ENCODE peak calls at places on chromosome 22, in five cellular contexts. C is K562, F is HCT116, X is H1, Q is SK-N-SH. W is an unnamed sample.

GRCh38 chr22:42693055-42693762 is 27.5 kb downstream of the A4GALT start:
- DNase-seq in X (no peak), F (no peak), Q (no peak), C (no peak), W (no peak)

GRCh38 chr22:43293661-43294392 is 49.3 kb downstream of the SCUBE1 start:
- DNase-seq in F (no peak), X (no peak), C (peak; percentile 77), Q (no peak), W (no peak)

GRCh38 chr22:26894766-26895485 is 237.5 kb downstream of the MIAT start:
- DNase-seq in F (peak; percentile 4), Q (no peak), C (no peak), X (no peak), W (no peak)

GRCh38 chr22:46604306-46604690 is 15.9 kb upstream of the GRAMD4 start:
- DNase-seq in X (no peak), C (peak; percentile 83), Q (no peak), F (no peak), W (no peak)

GRCh38 chr22:50608996-50609395 is 8.4 kb downstream of the MAPK8IP2 start:
- DNase-seq in C (no peak), Q (no peak), F (no peak), X (no peak), W (no peak)

GRCh38 chr22:44871782-44872181 is 119.4 kb downstream of the ARHGAP8 start:
- DNase-seq in Q (no peak), C (no peak), F (no peak), X (no peak), W (no peak)

GRCh38 chr22:37818397-37819099 is 4.6 kb upstream of the GALR3 start:
- DNase-seq in Q (no peak), X (no peak), F (no peak), C (no peak), W (no peak)

GRCh38 chr22:30763815-30764686 is 69.4 kb downstream of the OSBP2 start:
- DNase-seq in Q (peak; percentile 72), C (peak; percentile 57), F (peak; percentile 59), X (peak; percentile 21), W (peak; percentile 72)

GRCh38 chr22:32904044-32904443 is 102.5 kb downstream of the TIMP3 start:
- DNase-seq in F (peak; percentile 51), C (peak; percentile 77), Q (peak; percentile 60), X (no peak), W (peak; percentile 15)

GRCh38 chr22:18000441-18001039 is 23.8 kb downstream of the MICAL3 start:
- DNase-seq in Q (peak; percentile 74), F (no peak), X (no peak), C (no peak), W (no peak)

GRCh38 chr22:42868751-42869251 is 11.7 kb upstream of the ARFGAP3 start:
- DNase-seq in F (no peak), C (no peak), Q (no peak), X (no peak), W (no peak)

GRCh38 chr22:38935616-38936015 is 21.8 kb upstream of the APOBEC3A start:
- DNase-seq in C (no peak), Q (no peak), F (no peak), X (no peak), W (no peak)

GRCh38 chr22:30252411-30253204 is 6.0 kb upstream of the LIF start:
- DNase-seq in F (peak; percentile 85), C (no peak), X (no peak), Q (no peak), W (no peak)

GRCh38 chr22:43013355-43014061 is 1.4 kb downstream of the PACSIN2 start:
- DNase-seq in X (no peak), C (no peak), Q (no peak), F (no peak), W (no peak)

GRCh38 chr22:38754247-38755154 is 1.3 kb downstream of the SUN2 start:
- DNase-seq in F (no peak), X (no peak), Q (no peak), C (no peak), W (no peak)

GRCh38 chr22:44878483-44879300 is 126.3 kb downstream of the ARHGAP8 start:
- DNase-seq in Q (no peak), X (no peak), F (no peak), C (no peak), W (no peak)

GRCh38 chr22:29798318-29798717 is 31.1 kb downstream of the UQCR10 start:
- DNase-seq in F (no peak), Q (no peak), C (no peak), X (no peak), W (no peak)

GRCh38 chr22:37564111-37564711 is 3.9 kb downstream of the CDC42EP1 start:
- DNase-seq in X (no peak), F (no peak), C (no peak), Q (no peak), W (no peak)

GRCh38 chr22:31544481-31545480 is 48.4 kb downstream of the SFI1 start:
- DNase-seq in F (no peak), Q (no peak), X (no peak), C (no peak), W (no peak)

GRCh38 chr22:50699754-50700386 is 27.2 kb downstream of the SHANK3 start:
- DNase-seq in X (peak; percentile 33), C (peak; percentile 34), F (no peak), Q (no peak), W (no peak)

GRCh38 chr22:33896801-33897620 is 23.3 kb downstream of the LARGE1 start:
- DNase-seq in Q (peak; percentile 32), C (no peak), F (no peak), X (peak; percentile 56), W (peak; percentile 77)

GRCh38 chr22:29768052-29768680 is 997 bp downstream of the UQCR10 start:
- DNase-seq in X (no peak), C (no peak), F (no peak), Q (no peak), W (no peak)

GRCh38 chr22:35542972-35543516 is 2.4 kb downstream of the RASD2 start:
- DNase-seq in F (no peak), C (no peak), X (no peak), Q (no peak), W (no peak)

GRCh38 chr22:37284807-37285355 is 2.6 kb downstream of the CYTH4 start:
- DNase-seq in X (no peak), Q (no peak), F (no peak), C (no peak), W (no peak)

GRCh38 chr22:42842658-42843370 is 14.3 kb downstream of the ARFGAP3 start:
- DNase-seq in X (no peak), C (no peak), F (no peak), Q (no peak), W (no peak)

GRCh38 chr22:43126506-43127165 is 16.1 kb downstream of the BIK start:
- DNase-seq in Q (peak; percentile 25), C (peak; percentile 64), F (peak; percentile 82), X (no peak), W (no peak)

DNA sequence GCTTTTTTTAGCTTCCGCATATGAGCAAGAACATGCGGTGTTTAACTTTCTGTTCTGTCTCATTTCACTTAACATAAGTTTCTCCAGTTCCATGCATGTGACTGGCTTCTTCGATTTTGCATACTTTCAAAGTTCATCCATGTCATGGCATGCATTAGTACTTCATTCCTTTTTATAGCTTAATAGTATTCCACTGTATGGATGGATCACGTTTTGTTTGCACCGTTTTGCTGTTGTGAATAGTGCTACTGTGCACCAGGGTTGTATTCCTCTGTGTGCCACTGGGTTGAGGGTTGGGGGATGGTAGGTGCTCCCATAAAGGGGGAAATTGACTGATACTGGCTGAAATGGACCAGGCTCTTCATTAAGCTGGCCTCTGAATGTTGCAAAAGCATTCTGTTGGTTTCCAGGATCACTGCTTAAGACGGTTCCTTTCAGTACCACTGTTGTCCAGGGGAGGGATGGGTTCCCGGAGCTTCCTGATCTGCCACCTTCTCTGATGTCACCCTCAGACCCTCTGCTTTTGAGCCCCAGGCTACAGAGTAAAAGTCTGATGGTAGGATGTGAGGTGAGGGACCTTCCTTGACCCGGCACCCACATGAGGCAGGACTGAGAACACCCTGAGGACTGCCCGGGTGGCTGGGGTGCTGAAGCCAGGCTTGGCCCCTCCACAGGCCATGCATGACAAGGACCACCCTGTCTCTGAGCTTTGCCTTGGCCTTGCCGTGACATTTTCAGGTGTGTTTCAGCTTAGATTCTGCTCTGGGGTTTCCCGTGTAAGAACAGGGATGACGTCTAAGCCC is 24.4 kb downstream of the DGCR6L start:
- DNase-seq in F (no peak), X (no peak), C (peak; percentile 56), Q (no peak), W (no peak)
- H3K27me3 ChIP-seq in F (no peaks in the 10 kb centered on the region), X (peaks cover 5% of the 10 kb centered on the region), C (peaks cover 72% of the 10 kb centered on the region), Q (peaks cover 4% of the 10 kb centered on the region), W (peaks cover 30% of the 10 kb centered on the region)

GRCh38 chr22:48253573-48253972 is 1491.1 kb downstream of the TBC1D22A start:
- DNase-seq in Q (no peak), X (no peak), F (no peak), C (no peak), W (no peak)

GRCh38 chr22:48256776-48257689 is 1494.6 kb downstream of the TBC1D22A start:
- DNase-seq in F (no peak), X (no peak), C (no peak), Q (no peak), W (no peak)

GRCh38 chr22:48253136-48253535 is 1490.7 kb downstream of the TBC1D22A start:
- DNase-seq in Q (no peak), F (no peak), C (no peak), X (no peak), W (no peak)

GRCh38 chr22:48256041-48256739 is 1493.7 kb downstream of the TBC1D22A start:
- DNase-seq in C (no peak), F (no peak), Q (no peak), X (no peak), W (no peak)

GRCh38 chr22:48254311-48254873 is 1491.9 kb downstream of the TBC1D22A start:
- DNase-seq in F (no peak), Q (no peak), C (no peak), X (no peak), W (no peak)
- TF ChIP-seq YY1 in F (no peak), Q (no peak), C (no peak), X (no peak), W (no peak)

GRCh38 chr22:49400136-49400865 is 427.4 kb downstream of the BRD1 start:
- DNase-seq in X (no peak), F (no peak), C (no peak), Q (no peak), W (no peak)
- H3K27me3 ChIP-seq in X (no peaks in the 10 kb centered on the region), F (no peaks in the 10 kb centered on the region), C (peaks cover 27% of the 10 kb centered on the region), Q (no peaks in the 10 kb centered on the region), W (no peaks in the 10 kb centered on the region)

DNA sequence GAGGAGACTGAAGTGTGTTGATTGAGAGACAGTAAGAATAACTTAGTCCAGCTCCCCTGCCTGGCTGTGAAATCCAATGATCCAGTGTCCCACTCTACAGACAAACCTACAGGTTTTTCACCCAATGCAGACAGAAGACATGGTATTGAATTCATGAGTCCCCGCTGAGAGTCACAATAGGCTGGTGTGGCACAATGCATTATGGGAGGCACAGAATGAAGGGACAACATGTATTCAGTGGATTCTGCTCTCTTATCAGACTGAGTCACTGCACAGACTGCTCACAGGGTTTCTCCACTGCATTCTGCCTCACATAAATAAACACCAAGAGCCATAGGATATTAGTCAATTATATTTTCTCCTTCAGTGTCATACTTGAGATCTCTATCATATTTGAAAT is 55.2 kb upstream of the TOP3B start:
- DNase-seq in F (no peak), X (no peak), Q (no peak), C (peak; percentile 93), W (no peak)
- TF ChIP-seq YY1 in F (no peak), X (no peak), Q (no peak), C (no peak), W (no peak)

W was measured in NT2/D1.